ENCODE peak calls at places on chromosome 14, in seven cellular contexts. Z is MM.1S, X is hepatocyte, U is PC-3, A is GM23338, W is HCT116, G is neural progenitor cell. R is an unnamed sample.
A peak's percentile ranks its signal among the peaks of the same experiment; 100 is the strongest.

GRCh38 chr14:54220122-54220691 is 176.6 kb upstream of the CDKN3 start:
- DNase-seq in Z (no peak), A (peak; percentile 66), U (no peak), X (peak; percentile 11), G (peak; percentile 46), W (no peak), R (peak; percentile 47)

GRCh38 chr14:74019743-74020142 is 594 bp downstream of the BBOF1 start:
- DNase-seq in A (no peak), X (peak; percentile 25), W (no peak), Z (no peak), U (no peak), G (peak; percentile 11), R (peak; percentile 79)

GRCh38 chr14:106436310-106436905 is 910.0 kb downstream of the TMEM121 start:
- DNase-seq in A (peak; percentile 39), Z (peak; percentile 51), U (no peak), G (no peak), W (no peak), X (no peak), R (peak; percentile 9)

GRCh38 chr14:95979339-95980042 is 59.7 kb upstream of the C14orf132 start:
- DNase-seq in G (peak; percentile 65), A (peak; percentile 94), X (no peak), W (no peak), Z (no peak), U (no peak), R (peak; percentile 10)

GRCh38 chr14:96576937-96577336 is 74.8 kb downstream of the PAPOLA start:
- DNase-seq in U (no peak), G (no peak), X (no peak), A (no peak), W (no peak), Z (no peak), R (no peak)

GRCh38 chr14:103533137-103533998 is 4.4 kb downstream of the TRMT61A start:
- DNase-seq in Z (no peak), W (no peak), U (no peak), G (no peak), X (no peak), A (no peak), R (no peak)

GRCh38 chr14:103749452-103749851 is 33.8 kb downstream of the ZFYVE21 start:
- DNase-seq in W (no peak), X (no peak), G (no peak), Z (no peak), A (no peak), U (no peak), R (no peak)

GRCh38 chr14:50978888-50979287 is 34.6 kb upstream of the PYGL start:
- DNase-seq in Z (peak; percentile 6), G (no peak), A (no peak), X (no peak), U (no peak), W (no peak), R (no peak)

GRCh38 chr14:32633214-32633864 is 304.2 kb downstream of the AKAP6 start:
- DNase-seq in X (no peak), Z (no peak), G (peak; percentile 45), U (no peak), W (no peak), A (no peak), R (no peak)

GRCh38 chr14:68367444-68368014 is 425.3 kb downstream of the ZFP36L1 start:
- DNase-seq in G (no peak), X (no peak), U (no peak), Z (no peak), A (no peak), W (no peak), R (no peak)

GRCh38 chr14:28467611-28468010 is 299.0 kb upstream of the FOXG1 start:
- DNase-seq in U (no peak), G (no peak), X (no peak), Z (no peak), A (no peak), W (no peak), R (no peak)

GRCh38 chr14:54610051-54610977 is 43.4 kb downstream of the SAMD4A start:
- DNase-seq in X (no peak), W (no peak), G (no peak), Z (no peak), U (no peak), A (no peak), R (peak; percentile 77)

GRCh38 chr14:95359974-95360826 is 40.5 kb upstream of the CLMN start:
- DNase-seq in A (peak; percentile 80), U (no peak), W (no peak), X (peak; percentile 46), Z (no peak), G (peak; percentile 65), R (no peak)

GRCh38 chr14:67515386-67516079 is 17.6 kb upstream of the PLEKHH1 start:
- DNase-seq in U (peak; percentile 30), A (peak; percentile 64), W (no peak), Z (peak; percentile 22), G (no peak), X (no peak), R (peak; percentile 53)

GRCh38 chr14:33848706-33849454 is 102.0 kb downstream of the EGLN3 start:
- DNase-seq in A (peak; percentile 96), G (peak; percentile 94), W (peak; percentile 82), Z (no peak), U (peak; percentile 91), X (peak; percentile 88), R (peak; percentile 69)

GRCh38 chr14:64792871-64793560 is 86.7 kb downstream of the SPTB start:
- DNase-seq in A (no peak), W (no peak), Z (no peak), G (no peak), X (no peak), U (no peak), R (no peak)

GRCh38 chr14:55301722-55302121 is 30.5 kb downstream of the FBXO34 start:
- DNase-seq in X (peak; percentile 15), A (no peak), Z (no peak), W (no peak), U (peak; percentile 64), G (no peak), R (peak; percentile 62)

DNA sequence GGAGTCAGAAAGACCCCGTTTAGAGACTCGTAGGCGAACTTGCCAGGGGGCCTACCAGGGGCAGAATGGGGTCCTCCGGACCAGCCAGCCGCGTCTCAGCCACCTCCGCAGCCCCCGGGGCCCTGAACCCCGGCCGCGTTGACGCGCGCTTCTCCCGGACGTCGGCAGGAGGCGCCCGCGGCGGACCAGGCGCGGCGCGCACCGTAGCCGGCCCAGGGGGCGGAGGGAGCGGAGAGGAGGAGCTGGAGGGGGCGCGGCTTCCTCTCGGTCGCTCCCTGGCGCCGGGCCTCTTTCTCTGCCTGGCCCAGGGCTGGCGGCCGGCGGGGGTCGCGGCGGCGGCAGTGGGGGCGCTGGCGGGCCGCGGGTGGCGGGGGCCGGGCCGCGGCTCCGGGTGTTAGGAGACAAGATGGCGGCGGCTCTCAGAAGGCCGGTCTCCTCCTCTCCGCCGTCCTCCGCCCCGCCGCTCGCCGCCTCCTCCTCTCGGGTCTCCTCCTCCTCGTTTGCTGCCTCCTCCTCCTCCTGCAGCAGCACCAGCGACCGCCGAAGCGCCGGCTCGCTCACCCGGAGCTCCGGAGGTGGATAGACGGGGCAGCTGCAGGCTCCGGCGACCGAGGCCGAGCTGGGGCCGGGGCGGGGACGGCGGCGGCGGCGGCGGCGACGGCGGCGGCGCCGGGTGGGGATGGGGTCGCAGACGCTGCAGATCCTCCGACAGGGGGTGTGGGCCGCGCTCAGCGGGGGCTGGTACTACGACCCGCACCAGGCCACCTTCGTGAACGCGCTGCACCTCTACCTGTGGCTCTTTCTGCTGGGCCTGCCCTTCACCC is at the start of gene PCNX1:
- DNase-seq in U (peak; percentile 86), Z (peak; percentile 69), W (peak; percentile 46), A (peak; percentile 95), G (peak; percentile 98), X (peak; percentile 97), R (peak; percentile 95)
- H3K27ac ChIP-seq in U (peak within 1 kb of the TSS; percentile 21), Z (peak within 1 kb of the TSS; percentile 44), W (peak within 1 kb of the TSS; percentile 74), A (no peak within 1 kb of the TSS), G (peak within 1 kb of the TSS; percentile 97), X (peak within 1 kb of the TSS; percentile 93), R (peak within 1 kb of the TSS; percentile 83)

GRCh38 chr14:38868415-38869290 is 234.4 kb downstream of the SEC23A start:
- DNase-seq in U (no peak), A (no peak), G (no peak), Z (no peak), X (peak; percentile 44), W (no peak), R (no peak)
- TF ChIP-seq EZH2phosphoT487 in U (no peak), A (no peak), G (no peak), Z (no peak), X (no peak), W (no peak), R (no peak)

GRCh38 chr14:97704316-97704715 is 907.1 kb downstream of the VRK1 start:
- DNase-seq in W (no peak), A (peak; percentile 19), U (no peak), X (no peak), Z (no peak), G (no peak), R (no peak)

GRCh38 chr14:97705976-97706375 is 908.8 kb downstream of the VRK1 start:
- DNase-seq in Z (no peak), G (no peak), A (no peak), W (no peak), X (no peak), U (no peak), R (no peak)

GRCh38 chr14:97707603-97708002 is 910.4 kb downstream of the VRK1 start:
- DNase-seq in W (no peak), A (no peak), Z (peak; percentile 80), X (no peak), U (no peak), G (no peak), R (no peak)

GRCh38 chr14:97705107-97705506 is 907.9 kb downstream of the VRK1 start:
- DNase-seq in A (no peak), X (no peak), W (no peak), U (no peak), G (no peak), Z (no peak), R (no peak)

DNA sequence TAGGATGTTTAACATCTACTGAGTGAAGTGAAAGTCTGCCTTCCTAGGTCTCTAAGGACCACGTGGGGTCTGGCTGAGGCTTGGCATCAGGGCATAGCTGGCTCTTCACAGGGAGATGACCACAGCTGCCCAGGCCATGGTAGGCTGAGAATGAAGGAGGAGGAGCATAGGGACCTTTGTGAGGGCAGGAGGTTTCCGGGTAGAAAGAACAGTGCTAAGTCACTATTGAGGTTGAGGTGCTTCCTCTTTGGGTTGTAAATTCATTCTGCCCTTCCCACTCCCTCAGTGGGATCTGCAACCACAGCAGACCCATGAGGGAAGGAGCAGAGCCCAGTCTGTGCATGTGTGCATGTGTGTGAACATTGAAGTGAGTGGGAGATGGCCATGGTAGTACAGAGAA is 909.6 kb downstream of the VRK1 start:
- DNase-seq in Z (no peak), X (no peak), G (no peak), U (no peak), A (no peak), W (no peak), R (no peak)
- TF ChIP-seq EZH2 in Z (no peak), X (no peak), G (no peak), U (no peak), A (no peak), W (no peak), R (no peak)

DNA sequence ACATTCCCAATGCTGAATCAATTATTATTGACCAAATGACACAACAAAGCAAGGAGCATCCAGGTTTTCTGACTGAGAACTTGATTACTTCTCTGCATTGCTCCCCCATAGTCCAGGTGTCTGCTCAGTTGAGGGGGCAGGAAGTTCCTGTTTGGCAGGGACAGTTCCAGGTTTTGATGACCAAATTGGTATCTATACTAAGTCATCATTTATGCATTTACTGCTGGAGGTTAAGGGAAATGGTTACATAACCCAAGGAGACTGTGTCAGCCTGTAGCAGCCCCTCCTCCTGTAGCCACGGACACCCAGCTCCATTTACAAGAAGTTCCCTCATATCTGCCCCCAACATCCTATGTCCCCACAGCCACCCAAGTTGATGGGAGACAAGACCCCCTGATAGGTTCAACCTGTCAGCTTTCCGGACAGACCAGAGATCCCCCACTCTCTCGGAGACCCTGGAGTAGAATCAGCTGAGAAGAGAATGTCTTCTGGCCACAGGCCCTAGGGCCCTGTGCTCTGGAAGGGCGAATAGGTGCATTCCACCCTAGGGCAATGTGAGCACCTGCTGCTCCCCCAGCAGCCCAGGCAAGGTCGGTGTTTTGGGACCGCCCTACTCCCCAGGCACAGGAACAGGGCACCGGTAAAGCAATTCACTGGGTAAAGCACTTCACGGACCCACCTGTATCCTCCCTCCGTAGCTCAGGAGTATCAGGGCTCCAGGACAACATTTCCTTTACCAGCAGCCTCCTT is 23.6 kb downstream of the IRF2BPL start:
- DNase-seq in G (no peak), X (peak; percentile 8), W (no peak), U (peak; percentile 55), A (no peak), Z (no peak), R (peak; percentile 20)
- H3K27ac ChIP-seq in G (no peak overlapping the region), X (peak overlapping the region; percentile 78), W (no peak overlapping the region), U (peak overlapping the region; percentile 85), A (no peak overlapping the region), Z (no peak overlapping the region), R (no peak overlapping the region)